ENCODE peak calls at places on chromosomes 6 and 20, in four cellular contexts. Q, T, E and X are unnamed samples.

GRCh38 chr20:40945754-40946451 is 82.7 kb upstream of the TOP1 start:
- DNase-seq in Q (no peak), T (peak), E (peak), X (peak)

GRCh38 chr20:31968299-31969126 is 562 bp downstream of the XKR7 start:
- DNase-seq in Q (peak), T (peak), E (peak), X (peak)

GRCh38 chr20:57395111-57395959 is 4.1 kb downstream of the RBM38 start:
- DNase-seq in Q (no peak), T (no peak), E (peak), X (no peak)

GRCh38 chr6:127812985-127813681 is 87.7 kb downstream of the THEMIS start:
- DNase-seq in Q (no peak), T (no peak), E (no peak), X (no peak)

GRCh38 chr6:29589423-29590048 is 4.6 kb downstream of the OR2H2 start:
- DNase-seq in Q (peak), T (peak), E (peak), X (peak)

GRCh38 chr6:155195903-155196302 is 67.9 kb upstream of the CLDN20 start:
- DNase-seq in Q (peak), T (no peak), E (no peak), X (no peak)

GRCh38 chr6:169775321-169775720 is 23.9 kb downstream of the ERMARD start:
- DNase-seq in Q (no peak), T (no peak), E (no peak), X (no peak)

GRCh38 chr20:58099956-58100730 is 128.3 kb downstream of the ANKRD60 start:
- DNase-seq in Q (no peak), T (no peak), E (no peak), X (no peak)

GRCh38 chr6:36973190-36973589 is 12.8 kb downstream of the MTCH1 start:
- DNase-seq in Q (no peak), T (no peak), E (no peak), X (no peak)

GRCh38 chr6:36971926-36972673 is 13.9 kb downstream of the MTCH1 start:
- DNase-seq in Q (no peak), T (no peak), E (no peak), X (no peak)

GRCh38 chr6:36975231-36976004 is 10.6 kb downstream of the MTCH1 start:
- DNase-seq in Q (no peak), T (no peak), E (no peak), X (no peak)

GRCh38 chr6:36976005-36976261 is 10.1 kb downstream of the MTCH1 start:
- DNase-seq in Q (no peak), T (no peak), E (no peak), X (no peak)

GRCh38 chr6:36973647-36974046 is 12.3 kb downstream of the MTCH1 start:
- DNase-seq in Q (no peak), T (no peak), E (no peak), X (no peak)
- TF ChIP-seq MAZ in Q (no peak), T (no peak), E (no peak), X (no peak)

DNA sequence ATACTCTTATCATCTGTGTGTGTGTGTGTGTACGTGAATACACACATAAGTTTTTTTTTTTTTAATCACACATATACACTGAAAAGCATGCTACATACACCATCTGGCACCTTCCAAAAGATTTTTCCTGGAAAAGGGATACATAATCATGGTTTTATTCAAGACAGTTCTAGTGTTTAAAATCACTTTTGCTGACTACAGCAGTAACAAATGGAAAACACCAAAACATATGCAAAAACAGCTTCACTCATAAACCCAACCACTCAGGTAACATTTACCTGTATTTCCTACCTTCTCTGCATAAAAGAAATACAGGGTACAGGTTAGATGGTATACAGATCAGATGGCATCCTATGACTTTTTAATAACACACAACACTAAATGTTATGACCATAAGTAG is 2.5 kb downstream of the SNX14 start:
- DNase-seq in Q (no peak), T (no peak), E (no peak), X (no peak)
- TF ChIP-seq MAZ in Q (no peak), T (no peak), E (no peak), X (no peak)

GRCh38 chr6:42790549-42791181 is 8.8 kb downstream of the BICRAL start:
- DNase-seq in Q (no peak), T (no peak), E (no peak), X (no peak)
- TF ChIP-seq MAZ in Q (no peak), T (no peak), E (no peak), X (no peak)

GRCh38 chr20:53934421-53935352 is 135.7 kb downstream of the BCAS1 start:
- DNase-seq in Q (peak), T (peak), E (peak), X (no peak)
- TF ChIP-seq MAZ in Q (no peak), T (no peak), E (no peak), X (no peak)

GRCh38 chr6:119147101-119148053 is 68.9 kb upstream of the FAM184A start:
- DNase-seq in Q (peak), T (peak), E (peak), X (peak)
- TF ChIP-seq MAZ in Q (no peak), T (no peak), E (peak), X (no peak)

GRCh38 chr6:6998194-6998569 is 109.6 kb upstream of the RREB1 start:
- DNase-seq in Q (no peak), T (no peak), E (no peak), X (no peak)
- TF ChIP-seq MAZ in Q (no peak), T (no peak), E (no peak), X (no peak)

GRCh38 chr6:33343953-33344611 is 26.5 kb upstream of the ZBTB22 start:
- DNase-seq in Q (no peak), T (no peak), E (no peak), X (no peak)
- TF ChIP-seq MAZ in Q (no peak), T (no peak), E (no peak), X (no peak)

GRCh38 chr6:13302751-13303667 is 25.3 kb downstream of the TBC1D7 start:
- DNase-seq in Q (peak), T (peak), E (peak), X (peak)

GRCh38 chr6:13302291-13302690 is 26.0 kb downstream of the TBC1D7 start:
- DNase-seq in Q (no peak), T (no peak), E (no peak), X (no peak)

GRCh38 chr6:13304580-13305255 is 23.6 kb downstream of the TBC1D7 start:
- DNase-seq in Q (no peak), T (no peak), E (no peak), X (no peak)

GRCh38 chr6:13304101-13304500 is 24.2 kb downstream of the TBC1D7 start:
- DNase-seq in Q (no peak), T (no peak), E (no peak), X (no peak)

GRCh38 chr6:13303668-13304017 is 24.7 kb downstream of the TBC1D7 start:
- DNase-seq in Q (no peak), T (no peak), E (peak), X (no peak)
- TF ChIP-seq MAZ in Q (no peak), T (no peak), E (no peak), X (no peak)